ENCODE peak calls at places on chromosomes 13 and 19, in five cellular contexts. T, V, X, C and B are unnamed samples. For H3K4me1, the result is how much of the 10 kb centered on the place peaks cover.

GRCh38 chr19:2728783-2729387 is 7.7 kb upstream of the DIRAS1 start:
- DNase-seq in C (no peak), X (no peak), V (no peak), T (no peak), B (no peak)

GRCh38 chr19:30593358-30593757 is 221.2 kb downstream of the ZNF536 start:
- DNase-seq in X (peak), C (no peak), T (no peak), V (no peak), B (no peak)

GRCh38 chr19:1446713-1447564 is 3.0 kb upstream of the APC2 start:
- DNase-seq in X (no peak), C (no peak), V (no peak), T (no peak), B (no peak)

GRCh38 chr13:35916186-35916585 is 215.0 kb downstream of the DCLK1 start:
- DNase-seq in V (no peak), C (no peak), T (no peak), X (no peak), B (no peak)

GRCh38 chr19:44741841-44742352 is 6.6 kb upstream of the BCL3 start:
- DNase-seq in T (peak), V (peak), X (peak), C (peak), B (peak)

GRCh38 chr13:26133286-26133685 is 81.5 kb upstream of the SHISA2 start:
- DNase-seq in X (no peak), C (no peak), T (no peak), V (no peak), B (no peak)

GRCh38 chr13:97256343-97256783 is 34.2 kb downstream of the MBNL2 start:
- DNase-seq in T (no peak), X (no peak), V (peak), C (no peak), B (no peak)

GRCh38 chr13:71722206-71722605 is 144.8 kb downstream of the DACH1 start:
- DNase-seq in C (no peak), V (peak), T (no peak), X (no peak), B (no peak)

GRCh38 chr13:77891486-77891885 is 27.1 kb downstream of the EDNRB start:
- DNase-seq in C (no peak), T (no peak), V (no peak), X (no peak), B (no peak)

GRCh38 chr19:956747-957451 is 27.2 kb upstream of the WDR18 start:
- DNase-seq in T (no peak), X (no peak), V (no peak), C (no peak), B (no peak)

GRCh38 chr13:48624016-48624415 is 29.7 kb upstream of the CYSLTR2 start:
- DNase-seq in V (no peak), T (no peak), X (no peak), C (no peak), B (no peak)

GRCh38 chr13:114077121-114077937 is 55.1 kb downstream of the RASA3 start:
- DNase-seq in T (peak), V (no peak), X (no peak), C (no peak), B (no peak)

GRCh38 chr13:70580825-70581224 is 472.6 kb upstream of the KLHL1 start:
- DNase-seq in V (no peak), X (no peak), C (no peak), T (no peak), B (no peak)

GRCh38 chr19:42288881-42289555 is 12.9 kb upstream of the PRR19 start:
- DNase-seq in T (no peak), X (no peak), V (no peak), C (no peak), B (no peak)

GRCh38 chr19:339262-339887 is 5.2 kb downstream of the MIER2 start:
- DNase-seq in V (no peak), X (no peak), C (no peak), T (no peak), B (no peak)

GRCh38 chr19:7799640-7800355 is 30.2 kb upstream of the EVI5L start:
- DNase-seq in T (no peak), V (peak), X (peak), C (peak), B (peak)

DNA sequence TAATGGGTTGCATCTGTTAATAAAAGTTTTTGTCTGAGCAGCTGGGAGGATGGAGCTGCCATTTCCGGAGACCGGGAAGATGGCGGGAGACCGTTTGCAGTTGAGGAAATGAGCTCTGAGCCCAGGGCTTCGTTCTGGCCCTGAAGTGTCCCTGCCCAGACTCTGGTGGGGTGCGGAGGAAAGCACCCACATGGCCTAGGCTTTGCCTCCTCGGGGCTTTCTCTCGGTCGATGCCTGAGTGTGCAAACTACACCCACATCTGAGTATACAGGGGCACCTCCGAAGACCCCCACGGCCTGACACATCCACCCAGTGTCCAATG is 15.6 kb upstream of the NANOS3 start:
- DNase-seq in C (no peak), X (no peak), V (no peak), T (peak), B (no peak)
- H3K4me3 ChIP-seq in C (peak), X (peak), V (no peak), T (peak), B (peak)

GRCh38 chr13:110301606-110302131 is 5.3 kb downstream of the COL4A1 start:
- DNase-seq in X (no peak), V (no peak), T (no peak), C (no peak), B (no peak)
- H3K27ac ChIP-seq in X (peak), V (no peak), T (peak), C (peak), B (peak)

GRCh38 chr13:41053384-41053826 is 7.9 kb upstream of the WBP4 start:
- DNase-seq in T (no peak), V (peak), C (peak), X (no peak), B (no peak)
- H3K4me1 ChIP-seq in T (half or more), V (under half), C (under half), X (half or more), B (half or more)

GRCh38 chr19:18894254-18895037 is 1.5 kb downstream of the CERS1 start:
- DNase-seq in C (no peak), T (no peak), V (no peak), X (no peak), B (no peak)

GRCh38 chr19:18896421-18896841 is 473 bp upstream of the CERS1 start:
- DNase-seq in V (peak), C (no peak), X (no peak), T (no peak), B (no peak)

GRCh38 chr19:18895828-18896341 is at the start of gene CERS1:
- DNase-seq in C (no peak), X (no peak), V (no peak), T (no peak), B (no peak)

GRCh38 chr19:18893573-18894253 is 2.2 kb downstream of the CERS1 start:
- DNase-seq in T (no peak), C (no peak), X (no peak), V (no peak), B (no peak)

GRCh38 chr19:18895038-18895827 is 725 bp downstream of the CERS1 start:
- DNase-seq in V (peak), T (peak), C (peak), X (no peak), B (no peak)
- H3K4me3 ChIP-seq in V (peak), T (peak), C (peak), X (peak), B (no peak)

DNA sequence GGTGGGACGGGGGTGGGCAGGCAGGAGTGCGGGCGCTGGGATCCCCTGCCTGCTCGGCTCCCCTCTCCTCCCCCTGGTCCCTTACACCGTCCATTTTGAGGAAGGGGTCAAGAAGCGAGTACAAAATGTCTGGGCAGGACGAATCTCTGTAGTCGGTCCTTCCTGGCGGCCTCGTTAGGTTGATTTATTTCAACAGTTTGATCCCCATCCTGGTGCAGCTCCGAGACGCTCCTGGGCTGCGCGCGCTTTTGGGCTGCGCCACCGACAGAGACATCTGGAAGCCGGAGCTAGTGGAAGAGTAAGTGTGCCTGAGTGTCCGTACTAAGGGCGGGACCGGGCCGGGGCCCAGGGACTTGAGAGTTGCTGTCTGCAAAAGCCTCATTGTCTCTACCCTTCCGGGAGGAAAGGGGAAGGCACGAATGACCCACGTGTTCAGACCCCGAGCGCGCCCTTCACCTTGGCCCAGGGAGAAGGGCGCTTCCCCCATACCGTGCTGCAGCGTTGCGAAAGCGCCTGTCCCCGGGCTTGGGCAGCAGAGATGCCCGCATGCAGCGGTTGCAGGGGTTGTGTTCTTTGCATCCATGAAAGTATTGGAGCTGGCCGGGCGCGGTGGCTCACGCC is 1.8 kb downstream of the ZNF114 start:
- DNase-seq in X (no peak), V (peak), C (no peak), T (no peak), B (peak)
- H3K27ac ChIP-seq in X (no peak), V (peak), C (no peak), T (no peak), B (no peak)

DNA sequence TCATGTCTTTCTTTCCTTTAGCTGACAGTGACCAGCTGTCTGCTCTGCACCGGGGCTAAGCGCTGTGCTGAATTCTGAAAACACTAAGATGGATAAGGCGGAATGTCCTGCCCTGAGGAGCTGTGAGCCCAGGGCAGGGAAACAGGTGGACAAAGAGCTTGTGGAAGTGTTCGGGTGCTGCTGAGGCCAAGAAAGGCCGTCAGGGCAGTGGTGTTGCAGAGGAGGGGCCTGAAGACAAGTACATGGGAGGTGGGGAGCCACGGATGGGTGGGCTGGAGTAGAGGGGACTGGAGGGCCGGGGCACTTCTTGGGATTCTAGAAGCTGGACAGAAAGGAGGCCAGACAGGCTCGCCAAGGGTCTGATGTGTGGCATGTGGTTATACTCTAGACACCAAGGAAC is 66.2 kb upstream of the GPR183 start:
- DNase-seq in V (no peak), T (no peak), X (no peak), C (no peak), B (no peak)
- H3K4me1 ChIP-seq in V (under half), T (under half), X (under half), C (under half), B (under half)

DNA sequence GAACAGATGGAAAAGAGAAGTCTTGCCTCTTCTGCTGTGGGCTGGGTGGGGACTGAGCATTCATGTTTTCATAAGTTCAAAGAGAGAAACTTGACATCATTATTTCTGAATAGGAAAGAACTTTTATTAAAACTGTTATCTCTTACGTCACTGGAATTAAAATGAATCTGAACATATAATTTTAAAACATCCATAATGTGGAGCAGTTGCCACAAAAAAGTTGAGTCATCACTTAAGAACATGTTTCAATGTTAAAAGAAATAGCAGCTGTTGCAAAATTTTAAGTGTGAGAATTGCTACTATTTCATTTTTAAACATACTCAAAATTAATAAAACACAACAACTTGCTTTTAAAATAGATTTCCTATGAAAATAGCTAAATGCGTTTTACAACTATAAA is 888.2 kb downstream of the PCDH9 start:
- DNase-seq in C (no peak), X (no peak), T (no peak), V (no peak), B (no peak)
- H3K4me3 ChIP-seq in C (no peak), X (no peak), T (no peak), V (no peak), B (no peak)

GRCh38 chr19:38388310-38389100 is at the start of gene SPRED3:
- DNase-seq in C (no peak), X (no peak), V (no peak), T (peak), B (no peak)

GRCh38 chr19:38389101-38389925 is 816 bp downstream of the SPRED3 start:
- DNase-seq in X (peak), V (peak), C (no peak), T (no peak), B (no peak)

GRCh38 chr19:38391911-38392464 is 3.5 kb downstream of the SPRED3 start:
- DNase-seq in C (no peak), V (no peak), T (no peak), X (no peak), B (no peak)

GRCh38 chr19:38387550-38388309 is at the start of gene GGN:
- DNase-seq in V (peak), X (peak), T (peak), C (peak), B (peak)

DNA sequence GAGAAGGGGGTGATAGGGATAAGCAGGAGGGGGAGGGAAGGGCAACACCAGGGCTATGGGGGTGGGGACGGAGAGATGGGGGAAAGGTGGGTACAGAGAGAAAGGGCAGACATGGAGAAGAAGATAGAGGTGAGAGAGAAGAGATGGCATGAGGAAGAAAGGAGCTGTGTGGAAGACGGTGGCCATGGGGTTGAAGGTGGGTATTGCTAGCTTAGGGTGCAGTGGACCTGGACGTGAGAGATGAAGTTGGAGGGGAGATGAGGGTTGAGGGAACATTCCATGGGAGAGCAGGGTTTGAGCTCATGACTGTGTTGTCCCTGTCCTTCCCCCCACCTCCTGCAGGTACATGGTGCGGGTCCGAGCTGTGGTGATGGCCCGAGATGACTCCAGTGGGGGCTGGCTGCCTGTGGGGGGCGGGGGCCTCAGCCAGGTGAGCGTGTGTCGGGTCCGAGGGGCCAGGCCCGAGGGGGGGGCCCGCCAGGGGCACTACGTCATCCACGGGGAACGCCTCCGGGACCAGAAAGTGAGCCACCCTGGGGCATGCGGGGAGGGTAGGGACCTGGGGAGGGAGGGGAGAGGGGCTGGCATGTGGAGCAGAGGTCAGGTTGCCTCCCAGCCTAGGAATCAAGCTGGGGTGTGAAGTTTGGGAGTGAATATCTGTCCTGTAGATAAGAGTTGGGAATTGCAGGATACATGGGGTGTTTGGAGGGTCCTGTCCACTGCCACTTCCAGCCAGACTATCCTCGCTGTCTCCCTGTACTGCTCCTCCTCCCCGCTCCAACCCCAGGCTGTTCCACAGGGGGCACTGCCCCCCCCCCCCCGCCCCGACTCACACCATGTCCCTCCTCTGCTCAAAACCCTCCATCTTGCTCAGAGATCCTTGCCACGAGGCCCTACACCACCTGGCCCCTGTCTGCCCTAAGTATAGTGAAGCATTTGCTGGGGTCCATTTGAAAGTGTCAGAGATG is 1.7 kb downstream of the SPRED3 start:
- DNase-seq in X (no peak), V (no peak), C (no peak), T (no peak), B (no peak)
- H3K27ac ChIP-seq in X (peak), V (no peak), C (peak), T (no peak), B (no peak)

GRCh38 chr19:16088985-16089846 is 12.9 kb downstream of the TPM4 start:
- DNase-seq in T (no peak), C (no peak), V (no peak), X (no peak), B (no peak)
- H3K4me1 ChIP-seq in T (under half), C (under half), V (under half), X (half or more), B (under half)